ENCODE peak calls at places on chromosomes 4 and X, in eight cellular contexts. One of them, this sample, is unnamed.

GRCh38 chr4:63663870-63664269 is 745.4 kb downstream of the TECRL start:
- DNase-seq in NCI-H2171 treated with DMSO at 0.1 percent for 48 hours: no peak
- DNase-seq in activated CD4-positive, alpha-beta T cell treated with anti-CD3 and anti-CD28 coated beads, Interleukin-2, amount 10 ng/mL, durations not matched to agents 7 days and 5 days: no peak
- DNase-seq in Calu3: no peak
- DNase-seq in MCF 10A: peak
- DNase-seq in occipital lobe: no peak
- DNase-seq in endodermal cell: no peak
- DNase-seq in AG20443: no peak
- DNase-seq in this sample: no peak

GRCh38 chr4:182261651-182262223 is 18.5 kb downstream of the TENM3 start:
- DNase-seq in NCI-H2171 treated with DMSO at 0.1 percent for 48 hours: no peak
- DNase-seq in activated CD4-positive, alpha-beta T cell treated with anti-CD3 and anti-CD28 coated beads, Interleukin-2, amount 10 ng/mL, durations not matched to agents 7 days and 5 days: no peak
- DNase-seq in Calu3: no peak
- DNase-seq in MCF 10A: no peak
- DNase-seq in occipital lobe: no peak
- DNase-seq in endodermal cell: no peak
- DNase-seq in AG20443: no peak
- DNase-seq in this sample: no peak

GRCh38 chrX:84046403-84046984 is 141.5 kb downstream of the RPS6KA6 start:
- DNase-seq in NCI-H2171 treated with DMSO at 0.1 percent for 48 hours: peak
- DNase-seq in activated CD4-positive, alpha-beta T cell treated with anti-CD3 and anti-CD28 coated beads, Interleukin-2, amount 10 ng/mL, durations not matched to agents 7 days and 5 days: peak
- DNase-seq in Calu3: peak
- DNase-seq in MCF 10A: peak
- DNase-seq in occipital lobe: no peak
- DNase-seq in endodermal cell: peak
- DNase-seq in AG20443: peak
- DNase-seq in this sample: no peak

GRCh38 chrX:154596290-154596929 is 11.5 kb downstream of the CTAG1A start:
- DNase-seq in NCI-H2171 treated with DMSO at 0.1 percent for 48 hours: no peak
- DNase-seq in activated CD4-positive, alpha-beta T cell treated with anti-CD3 and anti-CD28 coated beads, Interleukin-2, amount 10 ng/mL, durations not matched to agents 7 days and 5 days: peak
- DNase-seq in Calu3: peak
- DNase-seq in MCF 10A: peak
- DNase-seq in occipital lobe: no peak
- DNase-seq in endodermal cell: peak
- DNase-seq in AG20443: peak
- DNase-seq in this sample: no peak

GRCh38 chrX:17435476-17435875 is 60.5 kb downstream of the NHS start:
- DNase-seq in NCI-H2171 treated with DMSO at 0.1 percent for 48 hours: no peak
- DNase-seq in activated CD4-positive, alpha-beta T cell treated with anti-CD3 and anti-CD28 coated beads, Interleukin-2, amount 10 ng/mL, durations not matched to agents 7 days and 5 days: no peak
- DNase-seq in Calu3: no peak
- DNase-seq in MCF 10A: no peak
- DNase-seq in occipital lobe: no peak
- DNase-seq in endodermal cell: no peak
- DNase-seq in AG20443: no peak
- DNase-seq in this sample: no peak

GRCh38 chr4:6907658-6908191 is 1.9 kb upstream of the TBC1D14 start:
- DNase-seq in NCI-H2171 treated with DMSO at 0.1 percent for 48 hours: no peak
- DNase-seq in activated CD4-positive, alpha-beta T cell treated with anti-CD3 and anti-CD28 coated beads, Interleukin-2, amount 10 ng/mL, durations not matched to agents 7 days and 5 days: no peak
- DNase-seq in Calu3: peak
- DNase-seq in MCF 10A: no peak
- DNase-seq in occipital lobe: no peak
- DNase-seq in endodermal cell: peak
- DNase-seq in AG20443: peak
- DNase-seq in this sample: no peak

GRCh38 chr4:86846921-86847320 is 2.3 kb downstream of the SLC10A6 start:
- DNase-seq in NCI-H2171 treated with DMSO at 0.1 percent for 48 hours: no peak
- DNase-seq in activated CD4-positive, alpha-beta T cell treated with anti-CD3 and anti-CD28 coated beads, Interleukin-2, amount 10 ng/mL, durations not matched to agents 7 days and 5 days: no peak
- DNase-seq in Calu3: no peak
- DNase-seq in MCF 10A: no peak
- DNase-seq in occipital lobe: no peak
- DNase-seq in endodermal cell: no peak
- DNase-seq in AG20443: peak
- DNase-seq in this sample: no peak

GRCh38 chrX:55111578-55112254 is 22.9 kb downstream of the PAGE2 start:
- DNase-seq in NCI-H2171 treated with DMSO at 0.1 percent for 48 hours: no peak
- DNase-seq in activated CD4-positive, alpha-beta T cell treated with anti-CD3 and anti-CD28 coated beads, Interleukin-2, amount 10 ng/mL, durations not matched to agents 7 days and 5 days: no peak
- DNase-seq in Calu3: no peak
- DNase-seq in MCF 10A: no peak
- DNase-seq in occipital lobe: no peak
- DNase-seq in endodermal cell: peak
- DNase-seq in AG20443: no peak
- DNase-seq in this sample: no peak

GRCh38 chr4:3387943-3388348 is 53.8 kb upstream of the HGFAC start:
- DNase-seq in NCI-H2171 treated with DMSO at 0.1 percent for 48 hours: no peak
- DNase-seq in activated CD4-positive, alpha-beta T cell treated with anti-CD3 and anti-CD28 coated beads, Interleukin-2, amount 10 ng/mL, durations not matched to agents 7 days and 5 days: no peak
- DNase-seq in Calu3: no peak
- DNase-seq in MCF 10A: peak
- DNase-seq in occipital lobe: no peak
- DNase-seq in endodermal cell: peak
- DNase-seq in AG20443: peak
- DNase-seq in this sample: peak

This sample was measured in nucleus accumbens.